ENCODE peak calls at places on chromosome 13, in four cellular contexts. One of them, this sample, is unnamed.

GRCh38 chr13:98563071-98563470 is 13.8 kb downstream of the STK24 start:
- DNase-seq in adrenal gland: no peak
- DNase-seq in heart left ventricle: no peak
- DNase-seq in adipocyte: peak; percentile 31
- DNase-seq in this sample: no peak

GRCh38 chr13:58852076-58852475 is 1220.5 kb downstream of the PCDH17 start:
- DNase-seq in adipocyte: no peak
- DNase-seq in heart left ventricle: no peak
- DNase-seq in adrenal gland: no peak
- DNase-seq in this sample: no peak

GRCh38 chr13:40161008-40161694 is 505.3 kb downstream of the FOXO1 start:
- DNase-seq in heart left ventricle: no peak
- DNase-seq in adrenal gland: no peak
- DNase-seq in adipocyte: no peak
- DNase-seq in this sample: no peak

GRCh38 chr13:68199271-68199670 is 969.1 kb upstream of the PCDH9 start:
- DNase-seq in heart left ventricle: no peak
- DNase-seq in adrenal gland: no peak
- DNase-seq in adipocyte: no peak
- DNase-seq in this sample: no peak

GRCh38 chr13:69595181-69595580 is 512.4 kb upstream of the ATXN8OS start:
- DNase-seq in heart left ventricle: no peak
- DNase-seq in adrenal gland: no peak
- DNase-seq in adipocyte: no peak
- DNase-seq in this sample: no peak

GRCh38 chr13:46181799-46182490 is at the start of gene LCP1:
- DNase-seq in adipocyte: no peak
- DNase-seq in heart left ventricle: no peak
- DNase-seq in adrenal gland: peak; percentile 17
- DNase-seq in this sample: no peak

GRCh38 chr13:75685239-75685697 is 49.1 kb downstream of the LMO7 start:
- DNase-seq in heart left ventricle: no peak
- DNase-seq in adipocyte: peak; percentile 80
- DNase-seq in adrenal gland: no peak
- DNase-seq in this sample: no peak

GRCh38 chr13:41019027-41019487 is at the start of gene ELF1:
- DNase-seq in heart left ventricle: peak; percentile 43
- DNase-seq in adipocyte: peak; percentile 43
- DNase-seq in adrenal gland: peak; percentile 56
- DNase-seq in this sample: peak; percentile 36

GRCh38 chr13:108281941-108282340 is 12.4 kb downstream of the TNFSF13B start:
- DNase-seq in adipocyte: no peak
- DNase-seq in adrenal gland: no peak
- DNase-seq in heart left ventricle: no peak
- DNase-seq in this sample: no peak

GRCh38 chr13:97222934-97223710 is 989 bp downstream of the MBNL2 start:
- DNase-seq in adipocyte: peak; percentile 82
- DNase-seq in heart left ventricle: no peak
- DNase-seq in adrenal gland: no peak
- DNase-seq in this sample: no peak

GRCh38 chr13:63501702-63502101 is 2086.1 kb upstream of the PCDH20 start:
- DNase-seq in adipocyte: peak; percentile 14
- DNase-seq in adrenal gland: no peak
- DNase-seq in heart left ventricle: no peak
- DNase-seq in this sample: no peak

GRCh38 chr13:114097893-114098688 is 34.3 kb downstream of the RASA3 start:
- DNase-seq in adrenal gland: peak; percentile 0
- DNase-seq in heart left ventricle: peak; percentile 21
- DNase-seq in adipocyte: no peak
- DNase-seq in this sample: peak; percentile 13

GRCh38 chr13:114112231-114112825 is 20.1 kb downstream of the RASA3 start:
- DNase-seq in adipocyte: no peak
- DNase-seq in heart left ventricle: no peak
- DNase-seq in adrenal gland: no peak
- DNase-seq in this sample: peak; percentile 10

GRCh38 chr13:76533251-76533650 is 353.0 kb downstream of the KCTD12 start:
- DNase-seq in adipocyte: no peak
- DNase-seq in heart left ventricle: no peak
- DNase-seq in adrenal gland: no peak
- DNase-seq in this sample: no peak

GRCh38 chr13:59391696-59392095 is 772.0 kb downstream of the DIAPH3 start:
- DNase-seq in adrenal gland: peak; percentile 73
- DNase-seq in adipocyte: peak; percentile 92
- DNase-seq in heart left ventricle: peak; percentile 37
- DNase-seq in this sample: no peak

GRCh38 chr13:41622545-41623429 is 165.4 kb downstream of the RGCC start:
- DNase-seq in adrenal gland: peak; percentile 9
- DNase-seq in adipocyte: peak; percentile 43
- DNase-seq in heart left ventricle: no peak
- DNase-seq in this sample: no peak

GRCh38 chr13:110323172-110323851 is 16.2 kb downstream of the COL4A2 start:
- DNase-seq in heart left ventricle: no peak
- DNase-seq in adrenal gland: no peak
- DNase-seq in adipocyte: peak; percentile 58
- DNase-seq in this sample: no peak

GRCh38 chr13:102726430-102726829 is 31.6 kb upstream of the METTL21C start:
- DNase-seq in adrenal gland: no peak
- DNase-seq in adipocyte: no peak
- DNase-seq in heart left ventricle: no peak
- DNase-seq in this sample: no peak

GRCh38 chr13:109771926-109772325 is 14.5 kb downstream of the IRS2 start:
- DNase-seq in adipocyte: no peak
- DNase-seq in heart left ventricle: no peak
- DNase-seq in adrenal gland: no peak
- DNase-seq in this sample: no peak

GRCh38 chr13:24777171-24777570 is 13.2 kb downstream of the RNF17 start:
- DNase-seq in adipocyte: peak; percentile 5
- DNase-seq in heart left ventricle: no peak
- DNase-seq in adrenal gland: no peak
- DNase-seq in this sample: no peak

GRCh38 chr13:24511824-24512207 is 762 bp downstream of the PARP4 start:
- DNase-seq in adipocyte: no peak
- DNase-seq in heart left ventricle: no peak
- DNase-seq in adrenal gland: no peak
- DNase-seq in this sample: no peak

GRCh38 chr13:40613192-40613818 is 53.1 kb downstream of the FOXO1 start:
- DNase-seq in adrenal gland: peak; percentile 37
- DNase-seq in heart left ventricle: peak; percentile 39
- DNase-seq in adipocyte: no peak
- DNase-seq in this sample: peak; percentile 41

GRCh38 chr13:113553541-113554332 is 30.8 kb upstream of the TFDP1 start:
- DNase-seq in heart left ventricle: no peak
- DNase-seq in adrenal gland: no peak
- DNase-seq in adipocyte: no peak
- DNase-seq in this sample: no peak

GRCh38 chr13:68176486-68176885 is 946.4 kb upstream of the PCDH9 start:
- DNase-seq in heart left ventricle: no peak
- DNase-seq in adrenal gland: peak; percentile 8
- DNase-seq in adipocyte: peak; percentile 80
- DNase-seq in this sample: no peak

GRCh38 chr13:110289174-110289573 is 17.8 kb downstream of the COL4A1 start:
- DNase-seq in adipocyte: no peak
- DNase-seq in adrenal gland: no peak
- DNase-seq in heart left ventricle: no peak
- DNase-seq in this sample: no peak

GRCh38 chr13:81664872-81665271 is 1323.9 kb upstream of the SPRY2 start:
- DNase-seq in adipocyte: no peak
- DNase-seq in heart left ventricle: no peak
- DNase-seq in adrenal gland: no peak
- DNase-seq in this sample: no peak

GRCh38 chr13:45446181-45446580 is 18.6 kb upstream of the COG3 start:
- DNase-seq in adrenal gland: no peak
- DNase-seq in heart left ventricle: no peak
- DNase-seq in adipocyte: peak; percentile 23
- DNase-seq in this sample: no peak

GRCh38 chr13:77019756-77020155 is 7.2 kb downstream of the FBXL3 start:
- DNase-seq in adipocyte: no peak
- DNase-seq in heart left ventricle: no peak
- DNase-seq in adrenal gland: no peak
- DNase-seq in this sample: no peak

DNA sequence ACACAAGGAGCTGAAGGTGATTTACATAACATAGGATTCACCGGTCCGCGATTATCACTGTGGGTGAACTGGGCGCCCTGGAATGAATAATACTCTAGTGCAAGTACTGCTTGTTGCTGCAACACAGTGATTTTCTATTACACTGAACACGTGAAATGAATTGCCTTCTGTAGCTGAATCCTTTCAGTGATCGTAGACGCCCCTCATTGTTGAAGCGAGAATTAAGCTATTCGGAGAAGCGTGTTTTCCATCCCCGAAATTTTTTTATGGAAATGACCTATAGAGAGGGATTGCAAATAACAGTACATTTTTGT is 2.7 kb upstream of the MAB21L1 start:
- DNase-seq in adipocyte: peak; percentile 55
- DNase-seq in adrenal gland: no peak
- DNase-seq in heart left ventricle: no peak
- DNase-seq in this sample: no peak
- H3K27me3 ChIP-seq in adipocyte: no peaks in the 10 kb centered on the region
- H3K27me3 ChIP-seq in adrenal gland: no peaks in the 10 kb centered on the region
- H3K27me3 ChIP-seq in heart left ventricle: no peaks in the 10 kb centered on the region
- H3K27me3 ChIP-seq in this sample: no peaks in the 10 kb centered on the region

GRCh38 chr13:94710081-94710809 is 2.1 kb downstream of the SOX21 start:
- DNase-seq in adrenal gland: no peak
- DNase-seq in adipocyte: no peak
- DNase-seq in heart left ventricle: no peak
- DNase-seq in this sample: no peak
- H3K27me3 ChIP-seq in adrenal gland: peaks cover 89% of the 10 kb centered on the region
- H3K27me3 ChIP-seq in adipocyte: peaks cover 69% of the 10 kb centered on the region
- H3K27me3 ChIP-seq in heart left ventricle: peaks cover 88% of the 10 kb centered on the region
- H3K27me3 ChIP-seq in this sample: no peaks in the 10 kb centered on the region

DNA sequence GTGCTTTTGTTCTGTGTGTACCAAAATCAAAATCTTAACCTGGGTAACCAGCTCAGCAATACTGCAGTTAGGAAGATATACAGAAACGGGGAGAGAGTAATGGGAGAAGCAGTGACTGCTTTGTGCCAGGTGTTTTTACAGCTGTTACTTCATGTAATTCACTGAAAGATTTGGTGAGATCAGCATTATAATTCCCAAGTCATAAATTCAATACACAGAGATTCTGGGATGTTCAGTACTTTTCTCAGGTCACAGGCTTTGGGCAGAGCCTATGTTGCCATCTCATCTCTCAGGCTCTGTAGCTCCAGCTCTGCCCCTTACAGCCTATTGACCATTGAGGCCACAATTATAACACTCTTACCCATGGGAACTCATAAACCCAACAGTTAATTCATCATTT is 138.5 kb downstream of the ZAR1L start:
- DNase-seq in adrenal gland: no peak
- DNase-seq in adipocyte: no peak
- DNase-seq in heart left ventricle: no peak
- DNase-seq in this sample: no peak
- H3K27me3 ChIP-seq in adrenal gland: no peaks in the 10 kb centered on the region
- H3K27me3 ChIP-seq in adipocyte: no peaks in the 10 kb centered on the region
- H3K27me3 ChIP-seq in heart left ventricle: no peaks in the 10 kb centered on the region
- H3K27me3 ChIP-seq in this sample: no peaks in the 10 kb centered on the region

GRCh38 chr13:106691251-106691650 is 123.3 kb upstream of the ARGLU1 start:
- DNase-seq in heart left ventricle: no peak
- DNase-seq in adipocyte: no peak
- DNase-seq in adrenal gland: no peak
- DNase-seq in this sample: no peak

GRCh38 chr13:106691861-106692260 is 123.9 kb upstream of the ARGLU1 start:
- DNase-seq in adipocyte: no peak
- DNase-seq in heart left ventricle: no peak
- DNase-seq in adrenal gland: no peak
- DNase-seq in this sample: no peak

GRCh38 chr13:106688940-106689339 is 121.0 kb upstream of the ARGLU1 start:
- DNase-seq in adrenal gland: no peak
- DNase-seq in adipocyte: no peak
- DNase-seq in heart left ventricle: no peak
- DNase-seq in this sample: no peak

GRCh38 chr13:106689906-106690305 is 122.0 kb upstream of the ARGLU1 start:
- DNase-seq in adipocyte: no peak
- DNase-seq in heart left ventricle: no peak
- DNase-seq in adrenal gland: no peak
- DNase-seq in this sample: no peak

GRCh38 chr13:106690779-106691178 is 122.8 kb upstream of the ARGLU1 start:
- DNase-seq in adipocyte: no peak
- DNase-seq in heart left ventricle: no peak
- DNase-seq in adrenal gland: peak; percentile 28
- DNase-seq in this sample: no peak
- H3K27me3 ChIP-seq in adipocyte: peaks cover 8% of the 10 kb centered on the region
- H3K27me3 ChIP-seq in heart left ventricle: no peaks in the 10 kb centered on the region
- H3K27me3 ChIP-seq in adrenal gland: no peaks in the 10 kb centered on the region
- H3K27me3 ChIP-seq in this sample: no peaks in the 10 kb centered on the region

GRCh38 chr13:25865391-25865790 is 186.4 kb downstream of the SHISA2 start:
- DNase-seq in heart left ventricle: no peak
- DNase-seq in adipocyte: no peak
- DNase-seq in adrenal gland: no peak
- DNase-seq in this sample: no peak

GRCh38 chr13:25871389-25872125 is 180.3 kb downstream of the SHISA2 start:
- DNase-seq in heart left ventricle: no peak
- DNase-seq in adrenal gland: no peak
- DNase-seq in adipocyte: no peak
- DNase-seq in this sample: no peak

GRCh38 chr13:25869941-25870340 is 181.9 kb downstream of the SHISA2 start:
- DNase-seq in adipocyte: no peak
- DNase-seq in heart left ventricle: no peak
- DNase-seq in adrenal gland: no peak
- DNase-seq in this sample: no peak

GRCh38 chr13:25864936-25865335 is 186.9 kb downstream of the SHISA2 start:
- DNase-seq in heart left ventricle: no peak
- DNase-seq in adipocyte: no peak
- DNase-seq in adrenal gland: no peak
- DNase-seq in this sample: no peak

DNA sequence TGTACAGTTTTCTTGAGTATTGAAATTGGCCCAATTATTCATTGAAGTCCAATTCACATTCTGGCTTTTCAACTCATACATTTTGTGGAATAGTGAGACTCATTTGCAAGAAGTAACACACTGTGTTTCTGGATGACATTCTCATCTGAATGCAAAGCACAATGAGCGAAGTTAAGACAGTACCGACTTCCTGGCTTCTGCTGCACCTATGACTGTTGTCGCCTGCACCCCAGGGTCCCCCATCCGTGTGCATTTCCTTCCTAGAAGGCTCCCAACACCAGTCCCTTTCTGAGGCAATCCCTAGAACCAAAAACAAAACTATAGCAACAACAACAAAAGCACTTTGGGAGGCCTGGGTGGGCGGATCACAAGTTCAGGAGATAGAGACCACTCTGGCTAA is 183.3 kb downstream of the SHISA2 start:
- DNase-seq in adrenal gland: no peak
- DNase-seq in heart left ventricle: no peak
- DNase-seq in adipocyte: no peak
- DNase-seq in this sample: no peak
- H3K27me3 ChIP-seq in adrenal gland: no peaks in the 10 kb centered on the region
- H3K27me3 ChIP-seq in heart left ventricle: no peaks in the 10 kb centered on the region
- H3K27me3 ChIP-seq in adipocyte: peaks cover 45% of the 10 kb centered on the region
- H3K27me3 ChIP-seq in this sample: no peaks in the 10 kb centered on the region